ENCODE peak calls at places on chromosomes 3 and 15, in eight cellular contexts. V is A549, C is left ventricle myocardium inferior, N is AG04450, G is fibroblast of lung, Z is endodermal cell, T is fibroblast of pulmonary artery, U is endothelial cell of umbilical vein. K is an unnamed sample.

GRCh38 chr15:42165081-42165480 is 8.6 kb upstream of the PLA2G4F start:
- DNase-seq in V (no peak), C (no peak), N (no peak), G (no peak), Z (no peak), T (peak; percentile 15), U (no peak), K (no peak)

GRCh38 chr3:69425249-69425648 is 39.4 kb upstream of the FRMD4B start:
- DNase-seq in V (peak; percentile 32), C (no peak), N (no peak), G (peak; percentile 52), Z (peak; percentile 71), T (peak; percentile 66), U (peak; percentile 69), K (no peak)

GRCh38 chr3:141370065-141370533 is 1.8 kb downstream of the ZBTB38 start:
- DNase-seq in V (peak; percentile 92), C (no peak), N (no peak), G (peak; percentile 95), Z (peak; percentile 84), T (peak; percentile 96), U (peak; percentile 94), K (peak; percentile 90)

GRCh38 chr3:53113293-53114010 is 16.8 kb downstream of the RFT1 start:
- DNase-seq in V (no peak), C (peak; percentile 78), N (no peak), G (peak; percentile 26), Z (no peak), T (no peak), U (no peak), K (no peak)

GRCh38 chr3:119279101-119279554 is 15.1 kb upstream of the ARHGAP31 start:
- DNase-seq in V (peak; percentile 10), C (peak; percentile 75), N (no peak), G (no peak), Z (peak; percentile 39), T (peak; percentile 60), U (peak; percentile 93), K (no peak)

GRCh38 chr3:148221303-148221702 is 476.4 kb upstream of the AGTR1 start:
- DNase-seq in V (no peak), C (no peak), N (no peak), G (no peak), Z (no peak), T (no peak), U (no peak), K (no peak)

GRCh38 chr3:76083992-76084391 is 298.6 kb upstream of the ZNF717 start:
- DNase-seq in V (no peak), C (no peak), N (peak; percentile 30), G (peak; percentile 82), Z (no peak), T (peak; percentile 5), U (no peak), K (no peak)

GRCh38 chr15:77620297-77620696 is 12.4 kb downstream of the LINGO1 start:
- DNase-seq in V (no peak), C (no peak), N (no peak), G (no peak), Z (no peak), T (no peak), U (no peak), K (no peak)

GRCh38 chr15:59553879-59554735 is 57.5 kb upstream of the GCNT3 start:
- DNase-seq in V (peak; percentile 94), C (no peak), N (no peak), G (no peak), Z (no peak), T (peak; percentile 97), U (peak; percentile 32), K (peak; percentile 29)

GRCh38 chr15:40787991-40788390 is 18.2 kb downstream of the C15orf62 start:
- DNase-seq in V (no peak), C (no peak), N (no peak), G (no peak), Z (peak; percentile 65), T (no peak), U (no peak), K (no peak)

GRCh38 chr15:40785158-40785557 is 15.4 kb downstream of the C15orf62 start:
- DNase-seq in V (no peak), C (no peak), N (no peak), G (no peak), Z (no peak), T (no peak), U (no peak), K (no peak)

GRCh38 chr15:40789119-40789518 is 17.8 kb upstream of the ZFYVE19 start:
- DNase-seq in V (no peak), C (no peak), N (no peak), G (no peak), Z (no peak), T (no peak), U (no peak), K (no peak)

GRCh38 chr15:40785814-40786213 is 16.0 kb downstream of the C15orf62 start:
- DNase-seq in V (no peak), C (no peak), N (no peak), G (no peak), Z (no peak), T (no peak), U (no peak), K (no peak)

GRCh38 chr15:40787344-40787841 is 17.6 kb downstream of the C15orf62 start:
- DNase-seq in V (no peak), C (no peak), N (no peak), G (peak; percentile 57), Z (peak; percentile 87), T (peak; percentile 78), U (peak; percentile 71), K (peak; percentile 78)
- H3K4me3 ChIP-seq in V (no peak overlapping the region), C (no peak overlapping the region), N (no peak overlapping the region), G (no peak overlapping the region), Z (no peak overlapping the region), T (no peak overlapping the region), U (no peak overlapping the region), K (no peak overlapping the region)

GRCh38 chr15:91264651-91265351 is 164.7 kb downstream of the SV2B start:
- DNase-seq in V (no peak), C (no peak), N (no peak), G (no peak), Z (no peak), T (no peak), U (no peak), K (no peak)

GRCh38 chr15:91268510-91268909 is 168.5 kb downstream of the SV2B start:
- DNase-seq in V (peak; percentile 49), C (no peak), N (no peak), G (no peak), Z (peak; percentile 81), T (no peak), U (no peak), K (no peak)

GRCh38 chr15:91261345-91261744 is 161.3 kb downstream of the SV2B start:
- DNase-seq in V (no peak), C (no peak), N (no peak), G (no peak), Z (no peak), T (no peak), U (no peak), K (no peak)

GRCh38 chr15:91265431-91265940 is 165.4 kb downstream of the SV2B start:
- DNase-seq in V (no peak), C (no peak), N (no peak), G (no peak), Z (no peak), T (no peak), U (no peak), K (no peak)

GRCh38 chr15:91263632-91264477 is 163.8 kb downstream of the SV2B start:
- DNase-seq in V (no peak), C (peak; percentile 76), N (no peak), G (no peak), Z (no peak), T (peak; percentile 2), U (no peak), K (peak; percentile 14)
- H3K4me3 ChIP-seq in V (no peak overlapping the region), C (peak overlapping the region; percentile 50), N (no peak overlapping the region), G (no peak overlapping the region), Z (no peak overlapping the region), T (no peak overlapping the region), U (no peak overlapping the region), K (no peak overlapping the region)

GRCh38 chr15:48642795-48643194 is 2.7 kb downstream of the FBN1 start:
- DNase-seq in V (no peak), C (no peak), N (no peak), G (peak; percentile 44), Z (no peak), T (no peak), U (no peak), K (no peak)
- H3K4me3 ChIP-seq in V (no peak overlapping the region), C (peak overlapping the region; percentile 97), N (peak overlapping the region; percentile 90), G (peak overlapping the region; percentile 97), Z (peak overlapping the region; percentile 31), T (peak overlapping the region; percentile 78), U (no peak overlapping the region), K (peak overlapping the region; percentile 70)

GRCh38 chr3:154953538-154953937 is 126.6 kb upstream of the MME start:
- DNase-seq in V (no peak), C (no peak), N (no peak), G (no peak), Z (no peak), T (no peak), U (no peak), K (no peak)
- H3K4me3 ChIP-seq in V (no peak overlapping the region), C (no peak overlapping the region), N (no peak overlapping the region), G (no peak overlapping the region), Z (no peak overlapping the region), T (no peak overlapping the region), U (no peak overlapping the region), K (no peak overlapping the region)

GRCh38 chr15:101244039-101244781 is 7.6 kb downstream of the CHSY1 start:
- DNase-seq in V (no peak), C (no peak), N (no peak), G (peak; percentile 69), Z (peak; percentile 30), T (no peak), U (no peak), K (no peak)

GRCh38 chr15:101242160-101242998 is 9.5 kb downstream of the CHSY1 start:
- DNase-seq in V (no peak), C (no peak), N (no peak), G (no peak), Z (peak; percentile 36), T (peak; percentile 81), U (no peak), K (no peak)

GRCh38 chr15:101243420-101243819 is 8.4 kb downstream of the CHSY1 start:
- DNase-seq in V (no peak), C (no peak), N (no peak), G (no peak), Z (peak; percentile 35), T (no peak), U (no peak), K (no peak)

GRCh38 chr15:101244889-101245668 is 6.8 kb downstream of the CHSY1 start:
- DNase-seq in V (no peak), C (no peak), N (no peak), G (no peak), Z (peak; percentile 31), T (no peak), U (no peak), K (no peak)

GRCh38 chr15:101242999-101243336 is 8.9 kb downstream of the CHSY1 start:
- DNase-seq in V (no peak), C (no peak), N (no peak), G (no peak), Z (peak; percentile 53), T (no peak), U (peak; percentile 51), K (no peak)
- H3K4me3 ChIP-seq in V (no peak overlapping the region), C (no peak overlapping the region), N (no peak overlapping the region), G (no peak overlapping the region), Z (no peak overlapping the region), T (no peak overlapping the region), U (no peak overlapping the region), K (no peak overlapping the region)

DNA sequence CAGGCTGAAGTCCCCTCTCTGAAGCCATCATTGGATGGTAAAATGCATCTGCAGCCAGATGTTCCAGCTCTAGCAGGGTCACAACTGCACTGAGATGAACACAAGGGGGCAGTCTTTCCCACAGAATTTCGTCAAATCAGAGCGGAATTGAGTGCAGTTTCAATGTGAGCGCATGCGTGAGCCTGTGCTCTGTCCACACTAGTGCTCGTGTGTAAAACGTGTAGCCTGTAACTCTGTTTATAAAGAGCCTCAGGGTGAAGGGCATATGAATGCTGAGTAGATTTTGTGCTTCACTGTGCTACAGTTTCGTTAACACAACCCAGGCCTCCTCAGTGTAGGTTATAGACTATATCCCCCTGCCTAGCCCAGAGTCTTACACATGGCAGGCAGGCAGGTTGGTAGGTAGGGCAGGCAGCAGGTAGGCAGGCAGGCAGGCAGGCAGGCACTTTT is 92.7 kb upstream of the GOLGA6L4 start:
- DNase-seq in V (peak; percentile 90), C (peak; percentile 56), N (peak; percentile 39), G (peak; percentile 88), Z (peak; percentile 93), T (peak; percentile 89), U (peak; percentile 79), K (peak; percentile 20)
- H3K4me3 ChIP-seq in V (peak overlapping the region; percentile 15), C (no peak overlapping the region), N (no peak overlapping the region), G (no peak overlapping the region), Z (peak overlapping the region; percentile 64), T (peak overlapping the region; percentile 10), U (no peak overlapping the region), K (no peak overlapping the region)